ENCODE peak calls at places on chromosomes 2 and 18, in ten cellular contexts. U is GM23338, W is PC-3, D is neural progenitor cell, S is DND-41, A is H9, Q is PC-9, R is fibroblast of lung, M is IMR-90, E is HCT116. L is an unnamed sample.
A peak's percentile ranks its signal among the peaks of the same experiment; 100 is the strongest.

GRCh38 chr2:238486123-238486848 is 59.6 kb downstream of the ASB1 start:
- DNase-seq in U (no peak), W (no peak), D (no peak), S (no peak), A (peak; percentile 17), Q (no peak), R (no peak), M (no peak), E (no peak), L (peak; percentile 17)

GRCh38 chr18:54247488-54248175 is 21.7 kb upstream of the POLI start:
- DNase-seq in U (peak; percentile 42), W (no peak), D (peak; percentile 62), S (no peak), A (no peak), Q (no peak), R (no peak), M (no peak), E (no peak), L (no peak)

GRCh38 chr2:238908960-238909951 is 61.4 kb downstream of the TWIST2 start:
- DNase-seq in U (peak; percentile 40), W (no peak), D (peak; percentile 49), S (no peak), A (no peak), Q (no peak), R (peak; percentile 46), M (peak; percentile 34), E (no peak), L (peak; percentile 77)

GRCh38 chr2:6053711-6054393 is 361.7 kb downstream of the SOX11 start:
- DNase-seq in U (peak; percentile 24), W (no peak), D (no peak), S (no peak), A (no peak), Q (no peak), R (no peak), M (no peak), E (no peak), L (no peak)

GRCh38 chr18:73101977-73102376 is 234.2 kb upstream of the NETO1 start:
- DNase-seq in U (no peak), W (peak; percentile 62), D (no peak), S (no peak), A (no peak), Q (no peak), R (peak; percentile 25), M (peak; percentile 8), E (no peak), L (no peak)

GRCh38 chr2:159044804-159045286 is 76.4 kb downstream of the TANC1 start:
- DNase-seq in U (peak; percentile 24), W (peak; percentile 41), D (no peak), S (no peak), A (no peak), Q (peak; percentile 18), R (peak; percentile 62), M (no peak), E (no peak), L (peak; percentile 79)

GRCh38 chr2:204665244-204665643 is 120.0 kb downstream of the PARD3B start:
- DNase-seq in U (peak; percentile 30), W (peak; percentile 67), D (peak; percentile 6), S (no peak), A (no peak), Q (peak; percentile 49), R (peak; percentile 90), M (peak; percentile 60), E (no peak), L (no peak)

GRCh38 chr2:217886720-217887309 is 116.0 kb downstream of the TNS1 start:
- DNase-seq in U (peak; percentile 93), W (peak; percentile 76), D (peak; percentile 87), S (peak; percentile 59), A (peak; percentile 83), Q (peak; percentile 60), R (peak; percentile 64), M (peak; percentile 73), E (peak; percentile 48), L (peak; percentile 96)

GRCh38 chr2:224948005-224948404 is 94.3 kb downstream of the DOCK10 start:
- DNase-seq in U (no peak), W (no peak), D (no peak), S (no peak), A (no peak), Q (no peak), R (no peak), M (no peak), E (no peak), L (no peak)

GRCh38 chr2:100038019-100038418 is 104.4 kb downstream of the AFF3 start:
- DNase-seq in U (peak; percentile 46), W (no peak), D (peak; percentile 40), S (peak; percentile 20), A (peak; percentile 48), Q (no peak), R (no peak), M (no peak), E (no peak), L (no peak)

GRCh38 chr2:105071379-105071778 is 33.5 kb downstream of the MRPS9 start:
- DNase-seq in U (no peak), W (no peak), D (no peak), S (no peak), A (no peak), Q (no peak), R (no peak), M (no peak), E (no peak), L (no peak)
- TF ChIP-seq CTCF in U (no peak), W (no peak), D (no peak), S (no peak), A (no peak), Q (no peak), R (no peak), M (no peak), E (no peak), L (no peak)

GRCh38 chr18:21081425-21081824 is 30.2 kb downstream of the ROCK1 start:
- DNase-seq in U (no peak), W (no peak), D (no peak), S (no peak), A (no peak), Q (no peak), R (no peak), M (no peak), E (no peak), L (no peak)
- H4K20me1 ChIP-seq in U (no peaks in the 10 kb centered on the region), W (no peaks in the 10 kb centered on the region), D (no peaks in the 10 kb centered on the region), S (peaks cover 46% of the 10 kb centered on the region), A (no peaks in the 10 kb centered on the region), Q (no peaks in the 10 kb centered on the region), R (peaks cover 3% of the 10 kb centered on the region), M (peaks cover 70% of the 10 kb centered on the region), E (peaks cover 15% of the 10 kb centered on the region), L (peaks cover 66% of the 10 kb centered on the region)

DNA sequence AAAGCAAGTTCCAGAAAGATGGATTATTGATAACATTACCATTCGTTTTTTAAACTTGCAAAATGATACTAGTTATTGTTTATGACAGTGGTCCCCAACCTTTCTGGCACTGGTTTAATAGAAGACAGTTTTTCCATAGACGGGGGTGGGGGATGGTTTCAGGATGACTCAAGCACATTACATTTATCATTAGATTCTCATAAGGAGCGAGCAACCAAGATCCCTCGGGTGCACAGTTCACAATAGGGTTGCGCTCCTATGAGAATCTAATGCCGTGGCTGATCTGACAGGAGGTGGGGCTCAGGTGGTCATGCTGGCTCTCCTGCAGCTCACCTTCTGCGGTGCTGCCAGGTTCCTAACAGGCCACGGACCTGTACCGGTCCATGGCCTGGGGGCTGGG is 86.2 kb downstream of the BCL2 start:
- DNase-seq in U (no peak), W (no peak), D (no peak), S (no peak), A (no peak), Q (no peak), R (no peak), M (no peak), E (no peak), L (no peak)
- H3K4me2 ChIP-seq in U (no peak overlapping the region), W (no peak overlapping the region), D (no peak overlapping the region), S (no peak overlapping the region), A (no peak overlapping the region), Q (no peak overlapping the region), R (no peak overlapping the region), M (no peak overlapping the region), E (no peak overlapping the region), L (no peak overlapping the region)

DNA sequence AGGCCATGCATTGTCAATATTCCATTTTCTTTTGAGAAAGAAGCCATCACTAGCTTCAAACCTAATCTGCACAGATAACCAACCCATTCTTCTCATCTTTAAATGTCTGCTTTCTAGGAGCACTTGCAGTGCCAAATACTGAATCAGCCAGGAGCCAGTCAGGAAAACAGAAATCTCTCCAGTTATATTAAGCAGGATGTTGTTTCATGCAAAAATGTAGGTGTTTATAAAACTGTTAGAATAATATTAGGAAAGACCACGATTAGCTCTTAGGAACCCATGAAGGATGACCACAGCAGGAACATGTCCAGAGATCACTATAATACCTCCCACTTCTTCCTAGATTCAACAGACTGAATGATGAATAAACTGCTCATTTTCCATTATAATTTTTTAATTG is 86.0 kb downstream of the TTC32 start:
- DNase-seq in U (no peak), W (no peak), D (no peak), S (no peak), A (no peak), Q (no peak), R (peak; percentile 46), M (peak; percentile 63), E (no peak), L (no peak)
- TF ChIP-seq CTCF in U (no peak), W (no peak), D (no peak), S (no peak), A (no peak), Q (no peak), R (no peak), M (no peak), E (no peak), L (no peak)

GRCh38 chr2:128303095-128303791 is 15.4 kb downstream of the HS6ST1 start:
- DNase-seq in U (no peak), W (no peak), D (no peak), S (no peak), A (no peak), Q (no peak), R (no peak), M (no peak), E (no peak), L (no peak)
- H4K20me1 ChIP-seq in U (peaks cover 43% of the 10 kb centered on the region), W (no peaks in the 10 kb centered on the region), D (peaks cover 100% of the 10 kb centered on the region), S (peaks cover 100% of the 10 kb centered on the region), A (peaks cover 7% of the 10 kb centered on the region), Q (peaks cover 94% of the 10 kb centered on the region), R (no peaks in the 10 kb centered on the region), M (peaks cover 67% of the 10 kb centered on the region), E (peaks cover 3% of the 10 kb centered on the region), L (peaks cover 11% of the 10 kb centered on the region)

GRCh38 chr18:21826196-21826595 is 85.6 kb downstream of the MIB1 start:
- DNase-seq in U (no peak), W (peak; percentile 49), D (peak; percentile 2), S (no peak), A (no peak), Q (no peak), R (peak; percentile 87), M (peak; percentile 70), E (no peak), L (peak; percentile 4)
- H3K4me2 ChIP-seq in U (no peak overlapping the region), W (no peak overlapping the region), D (no peak overlapping the region), S (no peak overlapping the region), A (no peak overlapping the region), Q (no peak overlapping the region), R (no peak overlapping the region), M (no peak overlapping the region), E (no peak overlapping the region), L (peak overlapping the region; percentile 26)

L was measured in osteoblast.